ENCODE peak calls at places on chromosomes 3 and 15, in seven cellular contexts. R, T, M, J, Y, D and P are unnamed samples.

GRCh38 chr15:72554471-72555425 is 80.6 kb downstream of the ARIH1 start:
- DNase-seq in R (no peak), T (no peak), M (peak; percentile 8), Y (peak; percentile 86), J (no peak), D (no peak), P (no peak)

GRCh38 chr3:48077835-48078234 is 61.6 kb upstream of the MAP4 start:
- DNase-seq in J (no peak), M (no peak), D (no peak), T (no peak), R (no peak), Y (no peak), P (no peak)

GRCh38 chr3:172624999-172625398 is 85.9 kb downstream of the NCEH1 start:
- DNase-seq in Y (no peak), M (no peak), D (no peak), J (no peak), T (no peak), R (no peak), P (no peak)

GRCh38 chr15:77069521-77070121 is 1.3 kb downstream of the TSPAN3 start:
- DNase-seq in J (no peak), D (no peak), Y (peak; percentile 22), M (peak; percentile 86), T (no peak), R (no peak), P (no peak)

GRCh38 chr15:91548588-91548987 is 304.9 kb upstream of the SLCO3A1 start:
- DNase-seq in Y (no peak), D (no peak), J (peak; percentile 35), R (no peak), T (no peak), M (no peak), P (no peak)

GRCh38 chr3:172585954-172586353 is 62.7 kb upstream of the TNFSF10 start:
- DNase-seq in R (no peak), D (no peak), Y (no peak), T (no peak), M (no peak), J (no peak), P (no peak)

GRCh38 chr3:194314669-194315068 is 36.5 kb downstream of the CPN2 start:
- DNase-seq in Y (no peak), D (no peak), J (no peak), M (no peak), T (no peak), R (peak; percentile 31), P (no peak)

GRCh38 chr3:71956716-71957115 is 171.8 kb upstream of the PROK2 start:
- DNase-seq in Y (no peak), M (no peak), T (no peak), J (no peak), R (no peak), D (no peak), P (peak; percentile 1)

GRCh38 chr3:185744997-185745843 is 79.6 kb downstream of the IGF2BP2 start:
- DNase-seq in Y (peak; percentile 91), J (no peak), M (peak; percentile 75), D (peak; percentile 33), T (no peak), R (no peak), P (no peak)

DNA sequence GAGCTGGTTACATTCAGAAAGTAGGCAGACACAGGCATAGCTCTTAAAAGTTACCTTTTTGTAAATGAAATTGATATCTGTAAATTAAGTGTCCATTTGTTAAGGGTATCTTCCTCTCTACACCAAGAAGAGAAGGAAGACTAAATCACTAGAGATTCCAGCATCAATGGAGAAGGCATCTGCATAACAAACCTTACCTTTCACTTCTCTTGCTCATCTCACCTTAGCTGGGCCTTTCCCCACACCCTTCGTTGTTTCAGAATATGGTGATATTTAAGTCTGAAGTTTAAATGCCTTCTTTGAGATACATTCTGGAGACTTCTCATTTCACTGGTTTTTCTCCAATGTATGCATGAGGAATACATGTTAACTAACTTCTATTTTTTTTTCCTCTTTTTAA is 54.5 kb upstream of the TGFBR2 start:
- DNase-seq in Y (no peak), M (no peak), D (no peak), J (no peak), R (no peak), T (no peak), P (no peak)
- H3K27ac ChIP-seq in Y (no peak overlapping the region), M (no peak overlapping the region), D (no peak overlapping the region), J (no peak overlapping the region), R (no peak overlapping the region), T (no peak overlapping the region), P (no peak overlapping the region)

GRCh38 chr15:83068054-83068453 is 1.0 kb upstream of the BTBD1 start:
- DNase-seq in Y (no peak), R (no peak), M (peak; percentile 76), T (no peak), D (peak; percentile 21), J (no peak), P (no peak)
- H3K27ac ChIP-seq in Y (no peak overlapping the region), R (peak overlapping the region; percentile 77), M (peak overlapping the region; percentile 67), T (no peak overlapping the region), D (peak overlapping the region; percentile 82), J (peak overlapping the region; percentile 86), P (peak overlapping the region; percentile 90)

DNA sequence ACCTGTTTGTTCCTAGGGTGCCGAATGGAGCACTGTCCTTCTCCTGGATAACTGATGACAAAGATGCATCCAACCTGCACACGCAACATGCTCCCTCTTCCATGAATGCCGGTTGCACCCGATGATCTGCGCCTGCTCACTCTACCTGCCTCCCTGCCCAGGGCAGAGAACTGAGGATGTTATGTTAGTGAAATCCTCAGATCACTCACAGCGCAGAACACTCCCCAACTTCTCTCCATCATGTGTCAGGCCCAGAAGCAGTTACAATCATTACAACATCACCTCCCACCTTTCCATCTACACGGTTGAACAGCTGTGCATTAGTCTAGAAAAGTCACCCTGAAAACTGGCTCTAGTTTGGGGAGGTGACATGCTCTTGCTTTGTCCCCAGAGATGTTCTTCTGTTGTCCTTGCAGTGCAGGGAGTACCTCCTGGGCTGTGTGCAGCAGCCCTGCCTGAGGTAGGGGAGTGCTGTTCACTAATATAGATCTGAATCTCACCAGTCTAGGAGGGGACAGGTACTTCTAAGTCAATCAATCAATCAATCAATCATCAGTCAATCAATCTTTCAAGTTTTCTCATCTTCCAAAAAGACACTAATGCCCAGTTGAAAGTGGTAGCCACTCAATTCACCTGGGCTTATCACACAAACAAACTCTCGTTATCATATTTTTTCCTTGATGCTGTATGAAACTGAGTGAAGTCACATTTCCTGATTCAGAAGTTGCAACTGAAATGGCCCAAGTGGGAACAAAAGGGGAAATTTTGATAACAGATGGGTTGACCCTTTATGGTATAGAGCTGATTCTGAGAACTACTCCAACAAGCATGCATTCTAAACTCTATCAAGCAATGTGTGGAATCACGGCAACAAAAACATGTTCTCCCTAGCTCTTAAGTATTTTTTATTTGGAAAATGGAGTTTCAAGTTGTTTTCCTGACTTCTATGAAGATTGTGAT is 15.4 kb upstream of the ISLR start:
- DNase-seq in J (no peak), D (no peak), T (no peak), R (no peak), M (no peak), Y (no peak), P (no peak)
- H3K27ac ChIP-seq in J (peak overlapping the region; percentile 47), D (no peak overlapping the region), T (no peak overlapping the region), R (no peak overlapping the region), M (no peak overlapping the region), Y (no peak overlapping the region), P (no peak overlapping the region)

GRCh38 chr3:153247331-153248311 is 85.6 kb downstream of the RAP2B start:
- DNase-seq in Y (no peak), T (no peak), D (no peak), M (no peak), J (no peak), R (no peak), P (no peak)
- H3K27ac ChIP-seq in Y (no peak overlapping the region), T (no peak overlapping the region), D (no peak overlapping the region), M (peak overlapping the region; percentile 58), J (no peak overlapping the region), R (no peak overlapping the region), P (peak overlapping the region; percentile 22)

DNA sequence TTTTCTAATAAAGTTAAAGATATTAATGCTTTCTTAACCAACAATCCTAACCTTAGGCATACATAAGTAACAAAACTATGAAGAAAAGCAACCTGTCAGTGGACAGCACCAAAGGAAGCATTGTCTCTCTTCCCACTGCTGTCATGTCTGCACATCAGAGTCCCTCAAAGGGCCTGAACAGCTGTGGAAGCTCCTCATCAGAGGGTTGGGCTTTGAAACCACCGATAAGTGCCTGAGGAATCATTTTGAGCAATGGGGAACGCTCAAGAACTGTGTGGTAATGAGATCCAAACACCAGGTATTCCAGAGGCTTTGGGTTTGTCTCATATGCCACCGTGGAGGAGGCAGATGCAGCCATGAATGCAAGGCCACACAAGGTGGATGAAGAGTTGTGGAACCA is 182.5 kb downstream of the FMN1 start:
- DNase-seq in R (no peak), T (no peak), Y (no peak), M (no peak), D (no peak), J (no peak), P (no peak)
- H3K27ac ChIP-seq in R (no peak overlapping the region), T (no peak overlapping the region), Y (no peak overlapping the region), M (no peak overlapping the region), D (no peak overlapping the region), J (no peak overlapping the region), P (no peak overlapping the region)

GRCh38 chr3:52145736-52146110 is 8.5 kb downstream of the POC1A start:
- DNase-seq in J (no peak), T (no peak), D (no peak), M (peak; percentile 46), R (peak; percentile 40), Y (no peak), P (no peak)

GRCh38 chr3:52147804-52148203 is 6.4 kb downstream of the POC1A start:
- DNase-seq in Y (no peak), J (no peak), M (no peak), T (no peak), R (no peak), D (no peak), P (no peak)

GRCh38 chr3:52146189-52146588 is 8.0 kb downstream of the POC1A start:
- DNase-seq in Y (no peak), J (no peak), R (peak; percentile 30), D (no peak), M (peak; percentile 36), T (no peak), P (no peak)

GRCh38 chr3:52144796-52145735 is 9.2 kb downstream of the POC1A start:
- DNase-seq in T (no peak), R (peak; percentile 48), M (peak; percentile 23), Y (no peak), J (no peak), D (no peak), P (no peak)

GRCh38 chr3:52146811-52147210 is 7.4 kb downstream of the POC1A start:
- DNase-seq in T (no peak), J (no peak), R (peak; percentile 51), Y (no peak), D (no peak), M (peak; percentile 31), P (no peak)
- H3K27ac ChIP-seq in T (no peak overlapping the region), J (no peak overlapping the region), R (no peak overlapping the region), Y (no peak overlapping the region), D (no peak overlapping the region), M (no peak overlapping the region), P (no peak overlapping the region)